ENCODE peak calls at places on chromosomes 5 and 9, in five cellular contexts. One of them, this sample, is unnamed.
A peak's percentile ranks its signal among the peaks of the same experiment; 100 is the strongest.

GRCh38 chr9:13756943-13757342 is 477.5 kb upstream of the MPDZ start:
- DNase-seq in AG10803: no peak
- DNase-seq in foreskin fibroblast: no peak
- DNase-seq in neural crest cell: no peak
- DNase-seq in heart right ventricle: no peak
- DNase-seq in this sample: no peak

GRCh38 chr9:109256381-109256780 is 64.5 kb downstream of the EPB41L4B start:
- DNase-seq in AG10803: peak; percentile 42
- DNase-seq in foreskin fibroblast: peak; percentile 10
- DNase-seq in neural crest cell: no peak
- DNase-seq in heart right ventricle: no peak
- DNase-seq in this sample: no peak

GRCh38 chr5:601771-602465 is 10.2 kb upstream of the CEP72 start:
- DNase-seq in AG10803: no peak
- DNase-seq in foreskin fibroblast: no peak
- DNase-seq in neural crest cell: no peak
- DNase-seq in heart right ventricle: no peak
- DNase-seq in this sample: no peak

GRCh38 chr5:179137643-179138567 is 77.7 kb downstream of the ZNF354C start:
- DNase-seq in AG10803: no peak
- DNase-seq in foreskin fibroblast: no peak
- DNase-seq in neural crest cell: no peak
- DNase-seq in heart right ventricle: no peak
- DNase-seq in this sample: no peak

GRCh38 chr9:76676857-76677256 is 87.4 kb upstream of the PCA3 start:
- DNase-seq in AG10803: no peak
- DNase-seq in foreskin fibroblast: no peak
- DNase-seq in neural crest cell: no peak
- DNase-seq in heart right ventricle: no peak
- DNase-seq in this sample: no peak

GRCh38 chr9:111992523-111992922 is 95.9 kb downstream of the UGCG start:
- DNase-seq in AG10803: peak; percentile 42
- DNase-seq in foreskin fibroblast: peak; percentile 47
- DNase-seq in neural crest cell: no peak
- DNase-seq in heart right ventricle: no peak
- DNase-seq in this sample: peak; percentile 38

GRCh38 chr5:127305486-127305885 is 14.9 kb downstream of the MEGF10 start:
- DNase-seq in AG10803: no peak
- DNase-seq in foreskin fibroblast: no peak
- DNase-seq in neural crest cell: no peak
- DNase-seq in heart right ventricle: no peak
- DNase-seq in this sample: no peak

GRCh38 chr9:15142903-15143534 is 164.0 kb downstream of the TTC39B start:
- DNase-seq in AG10803: peak; percentile 62
- DNase-seq in foreskin fibroblast: peak; percentile 42
- DNase-seq in neural crest cell: no peak
- DNase-seq in heart right ventricle: no peak
- DNase-seq in this sample: peak; percentile 51

GRCh38 chr5:122723606-122724352 is 51.1 kb upstream of the SNX2 start:
- DNase-seq in AG10803: peak; percentile 86
- DNase-seq in foreskin fibroblast: peak; percentile 86
- DNase-seq in neural crest cell: no peak
- DNase-seq in heart right ventricle: no peak
- DNase-seq in this sample: peak; percentile 62

GRCh38 chr5:156174225-156174624 is 152.7 kb upstream of the SGCD start:
- DNase-seq in AG10803: no peak
- DNase-seq in foreskin fibroblast: no peak
- DNase-seq in neural crest cell: no peak
- DNase-seq in heart right ventricle: no peak
- DNase-seq in this sample: no peak

GRCh38 chr5:129137637-129138036 is 43.1 kb downstream of the ISOC1 start:
- DNase-seq in AG10803: no peak
- DNase-seq in foreskin fibroblast: no peak
- DNase-seq in neural crest cell: no peak
- DNase-seq in heart right ventricle: no peak
- DNase-seq in this sample: no peak

GRCh38 chr5:172453206-172453985 is 929 bp downstream of the SH3PXD2B start:
- DNase-seq in AG10803: peak; percentile 64
- DNase-seq in foreskin fibroblast: peak; percentile 59
- DNase-seq in neural crest cell: peak; percentile 59
- DNase-seq in heart right ventricle: no peak
- DNase-seq in this sample: no peak

GRCh38 chr5:157820593-157821252 is 38.2 kb downstream of the CLINT1 start:
- DNase-seq in AG10803: peak; percentile 64
- DNase-seq in foreskin fibroblast: no peak
- DNase-seq in neural crest cell: peak; percentile 7
- DNase-seq in heart right ventricle: no peak
- DNase-seq in this sample: peak; percentile 13

GRCh38 chr9:36150529-36151305 is 14.2 kb downstream of the GLIPR2 start:
- DNase-seq in AG10803: peak; percentile 48
- DNase-seq in foreskin fibroblast: peak; percentile 53
- DNase-seq in neural crest cell: no peak
- DNase-seq in heart right ventricle: no peak
- DNase-seq in this sample: no peak

GRCh38 chr9:134324359-134325095 is 1.7 kb upstream of the RXRA start:
- DNase-seq in AG10803: peak; percentile 50
- DNase-seq in foreskin fibroblast: no peak
- DNase-seq in neural crest cell: no peak
- DNase-seq in heart right ventricle: peak; percentile 22
- DNase-seq in this sample: no peak

GRCh38 chr9:17588395-17588794 is 9.5 kb downstream of the SH3GL2 start:
- DNase-seq in AG10803: no peak
- DNase-seq in foreskin fibroblast: no peak
- DNase-seq in neural crest cell: no peak
- DNase-seq in heart right ventricle: no peak
- DNase-seq in this sample: no peak

GRCh38 chr9:121399883-121400607 is 30.0 kb upstream of the STOM start:
- DNase-seq in AG10803: peak; percentile 83
- DNase-seq in foreskin fibroblast: peak; percentile 47
- DNase-seq in neural crest cell: no peak
- DNase-seq in heart right ventricle: no peak
- DNase-seq in this sample: peak; percentile 44

GRCh38 chr5:170782438-170782837 is 1.1 kb upstream of the GABRP start:
- DNase-seq in AG10803: no peak
- DNase-seq in foreskin fibroblast: no peak
- DNase-seq in neural crest cell: no peak
- DNase-seq in heart right ventricle: no peak
- DNase-seq in this sample: no peak

GRCh38 chr5:134000696-134001453 is 3.9 kb downstream of the VDAC1 start:
- DNase-seq in AG10803: no peak
- DNase-seq in foreskin fibroblast: no peak
- DNase-seq in neural crest cell: no peak
- DNase-seq in heart right ventricle: no peak
- DNase-seq in this sample: no peak
- TF ChIP-seq CTCF in AG10803: no peak
- TF ChIP-seq CTCF in foreskin fibroblast: no peak
- TF ChIP-seq CTCF in neural crest cell: no peak
- TF ChIP-seq CTCF in heart right ventricle: no peak
- TF ChIP-seq CTCF in this sample: no peak

GRCh38 chr9:136016882-136017812 is 56.0 kb upstream of the UBAC1 start:
- DNase-seq in AG10803: no peak
- DNase-seq in foreskin fibroblast: no peak
- DNase-seq in neural crest cell: no peak
- DNase-seq in heart right ventricle: peak; percentile 17
- DNase-seq in this sample: no peak
- TF ChIP-seq CTCF in AG10803: no peak
- TF ChIP-seq CTCF in foreskin fibroblast: no peak
- TF ChIP-seq CTCF in neural crest cell: no peak
- TF ChIP-seq CTCF in heart right ventricle: no peak
- TF ChIP-seq CTCF in this sample: no peak

DNA sequence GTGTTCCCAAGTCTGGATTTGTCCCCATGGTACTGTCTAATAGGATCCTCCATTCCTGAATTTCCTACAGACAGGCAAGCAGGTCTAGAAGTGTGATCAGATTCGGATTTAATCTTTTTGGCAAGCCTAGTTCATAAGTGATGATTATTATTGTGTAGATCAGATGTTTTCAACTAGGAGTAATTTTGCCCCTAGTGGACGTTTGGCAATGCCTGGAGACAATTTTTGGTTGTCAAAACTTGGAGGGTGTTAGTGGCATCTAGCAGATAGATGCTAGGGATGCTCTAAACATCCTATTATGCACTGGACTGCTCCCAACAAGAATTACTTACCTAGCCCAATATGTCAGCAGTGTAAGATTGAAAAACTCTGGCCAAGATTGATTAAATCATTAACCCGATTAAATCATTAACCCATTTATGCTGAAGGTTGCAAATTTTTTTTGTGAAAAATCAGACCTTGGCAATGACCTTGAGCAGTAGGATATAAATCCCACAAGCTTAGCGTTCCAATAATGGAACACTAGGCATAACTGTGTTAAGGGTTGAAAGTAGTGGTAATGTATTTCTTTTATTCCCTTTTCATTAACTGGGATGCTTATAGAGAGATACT is 28.2 kb downstream of the TCERG1 start:
- DNase-seq in AG10803: no peak
- DNase-seq in foreskin fibroblast: no peak
- DNase-seq in neural crest cell: no peak
- DNase-seq in heart right ventricle: no peak
- DNase-seq in this sample: no peak
- TF ChIP-seq CTCF in AG10803: peak; percentile 23
- TF ChIP-seq CTCF in foreskin fibroblast: peak; percentile 10
- TF ChIP-seq CTCF in neural crest cell: peak; percentile 47
- TF ChIP-seq CTCF in heart right ventricle: no peak
- TF ChIP-seq CTCF in this sample: peak; percentile 2

DNA sequence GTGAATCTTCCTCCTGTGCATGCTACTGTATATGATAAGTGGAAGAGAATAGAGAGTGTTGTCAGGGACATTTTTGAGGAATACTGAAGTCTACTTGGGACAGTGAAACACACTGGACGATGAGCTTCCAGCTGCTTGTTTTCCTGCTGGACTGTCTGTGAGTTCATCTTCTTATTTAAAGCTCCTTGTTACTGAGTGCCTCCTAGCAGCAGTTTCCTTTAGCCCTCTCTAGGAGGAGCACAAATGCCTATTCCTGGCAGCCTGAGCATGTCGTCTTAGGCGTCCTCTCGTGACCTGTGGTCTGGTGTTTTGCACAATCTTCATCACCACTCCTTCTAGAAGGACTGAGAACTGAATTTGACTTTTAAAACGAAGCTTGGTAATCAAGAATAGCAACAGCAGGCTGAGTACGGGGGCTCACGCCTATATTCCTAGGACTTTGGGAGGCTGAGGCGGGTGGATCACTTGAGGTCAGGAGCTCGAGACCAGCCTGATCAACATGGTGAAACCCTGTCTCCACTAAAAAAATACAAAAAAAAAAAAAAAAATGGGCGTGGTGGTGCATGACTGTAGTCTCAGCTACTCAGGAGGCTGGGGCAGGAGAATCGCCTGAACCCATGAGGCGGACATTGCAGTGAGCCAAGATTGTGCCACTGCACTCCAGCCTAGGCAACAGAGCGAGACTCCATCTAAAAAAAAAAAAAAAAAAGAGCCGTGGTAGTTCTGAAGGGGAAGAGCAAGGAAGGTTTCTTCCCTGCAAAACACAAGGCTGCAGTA is 44.0 kb downstream of the ANKRD33B start:
- DNase-seq in AG10803: peak; percentile 89
- DNase-seq in foreskin fibroblast: peak; percentile 75
- DNase-seq in neural crest cell: no peak
- DNase-seq in heart right ventricle: no peak
- DNase-seq in this sample: peak; percentile 48
- TF ChIP-seq CTCF in AG10803: peak; percentile 64
- TF ChIP-seq CTCF in foreskin fibroblast: peak; percentile 3
- TF ChIP-seq CTCF in neural crest cell: no peak
- TF ChIP-seq CTCF in heart right ventricle: peak; percentile 11
- TF ChIP-seq CTCF in this sample: no peak

GRCh38 chr5:114858964-114859363 is 310.7 kb downstream of the TRIM36 start:
- DNase-seq in AG10803: no peak
- DNase-seq in foreskin fibroblast: no peak
- DNase-seq in neural crest cell: no peak
- DNase-seq in heart right ventricle: no peak
- DNase-seq in this sample: no peak

DNA sequence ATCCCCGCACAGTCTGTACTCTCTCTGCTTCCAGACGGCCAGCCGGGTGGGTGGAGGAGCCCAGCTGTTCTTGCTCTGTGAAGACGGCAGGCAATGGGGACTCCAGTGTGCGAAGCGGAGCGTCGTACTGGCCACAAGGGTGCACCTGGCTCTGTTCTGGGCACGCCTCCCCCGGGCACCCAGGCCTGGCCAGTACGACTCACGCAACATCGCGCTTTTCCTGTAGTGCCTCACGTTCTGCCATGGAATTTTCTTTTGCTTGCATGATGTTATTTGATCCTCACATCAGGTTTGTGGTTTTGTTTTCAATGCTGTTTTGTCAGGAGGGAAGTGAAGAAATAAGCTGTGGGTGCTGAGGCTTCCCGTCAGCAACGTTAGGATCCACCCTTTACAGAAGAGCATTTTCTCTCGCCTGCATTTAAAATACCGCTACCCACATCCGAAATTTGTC is 311.7 kb downstream of the TRIM36 start:
- DNase-seq in AG10803: no peak
- DNase-seq in foreskin fibroblast: no peak
- DNase-seq in neural crest cell: no peak
- DNase-seq in heart right ventricle: no peak
- DNase-seq in this sample: no peak
- TF ChIP-seq CTCF in AG10803: no peak
- TF ChIP-seq CTCF in foreskin fibroblast: no peak
- TF ChIP-seq CTCF in neural crest cell: no peak
- TF ChIP-seq CTCF in heart right ventricle: no peak
- TF ChIP-seq CTCF in this sample: no peak

GRCh38 chr5:141369994-141370848 is at the start of gene PCDHGB3:
- DNase-seq in AG10803: peak; percentile 73
- DNase-seq in foreskin fibroblast: peak; percentile 66
- DNase-seq in neural crest cell: no peak
- DNase-seq in heart right ventricle: no peak
- DNase-seq in this sample: peak; percentile 86
- TF ChIP-seq CTCF in AG10803: peak; percentile 62
- TF ChIP-seq CTCF in foreskin fibroblast: peak; percentile 52
- TF ChIP-seq CTCF in neural crest cell: no peak
- TF ChIP-seq CTCF in heart right ventricle: peak; percentile 43
- TF ChIP-seq CTCF in this sample: peak; percentile 72

This sample was measured in GM20000.